ENCODE peak calls at places on chromosome 5, in eight cellular contexts. F is ovary, R is WTC11, K is kidney epithelial cell, G is heart left ventricle, B is RWPE1, N is upper lobe of right lung, H is GM10248. D is an unnamed sample.

GRCh38 chr5:2132497-2132847 is 249.7 kb upstream of the IRX4 start:
- DNase-seq in F (no peak), R (no peak), K (no peak), G (no peak), B (no peak), N (no peak), H (no peak), D (no peak)

GRCh38 chr5:168557389-168557788 is 21.8 kb downstream of the PANK3 start:
- DNase-seq in F (no peak), R (no peak), K (no peak), G (no peak), B (no peak), N (no peak), H (no peak), D (no peak)

GRCh38 chr5:112628219-112628618 is 109.5 kb upstream of the APC start:
- DNase-seq in F (no peak), R (no peak), K (no peak), G (no peak), B (no peak), N (no peak), H (no peak), D (no peak)

GRCh38 chr5:65061974-65062353 is 293.2 kb downstream of the CWC27 start:
- DNase-seq in F (no peak), R (no peak), K (no peak), G (no peak), B (no peak), N (no peak), H (no peak), D (no peak)

GRCh38 chr5:97452646-97453045 is 269.6 kb upstream of the RIOK2 start:
- DNase-seq in F (no peak), R (no peak), K (no peak), G (no peak), B (no peak), N (no peak), H (no peak), D (no peak)

GRCh38 chr5:93497101-93497500 is 83.9 kb downstream of the NR2F1-AS1 start:
- DNase-seq in F (no peak), R (no peak), K (no peak), G (no peak), B (no peak), N (no peak), H (no peak), D (no peak)

GRCh38 chr5:176850371-176851245 is 40.2 kb downstream of the UNC5A start:
- DNase-seq in F (no peak), R (no peak), K (no peak), G (no peak), B (no peak), N (no peak), H (no peak), D (no peak)

GRCh38 chr5:176542135-176542595 is 5.0 kb upstream of the RNF44 start:
- DNase-seq in F (peak; percentile 41), R (peak; percentile 67), K (no peak), G (no peak), B (no peak), N (no peak), H (no peak), D (peak; percentile 61)

GRCh38 chr5:137395011-137395755 is 103.9 kb downstream of the SPOCK1 start:
- DNase-seq in F (no peak), R (no peak), K (peak; percentile 83), G (no peak), B (peak; percentile 53), N (no peak), H (no peak), D (no peak)

GRCh38 chr5:144369001-144369400 is 198.3 kb downstream of the KCTD16 start:
- DNase-seq in F (no peak), R (no peak), K (peak; percentile 69), G (no peak), B (no peak), N (no peak), H (no peak), D (peak; percentile 4)

DNA sequence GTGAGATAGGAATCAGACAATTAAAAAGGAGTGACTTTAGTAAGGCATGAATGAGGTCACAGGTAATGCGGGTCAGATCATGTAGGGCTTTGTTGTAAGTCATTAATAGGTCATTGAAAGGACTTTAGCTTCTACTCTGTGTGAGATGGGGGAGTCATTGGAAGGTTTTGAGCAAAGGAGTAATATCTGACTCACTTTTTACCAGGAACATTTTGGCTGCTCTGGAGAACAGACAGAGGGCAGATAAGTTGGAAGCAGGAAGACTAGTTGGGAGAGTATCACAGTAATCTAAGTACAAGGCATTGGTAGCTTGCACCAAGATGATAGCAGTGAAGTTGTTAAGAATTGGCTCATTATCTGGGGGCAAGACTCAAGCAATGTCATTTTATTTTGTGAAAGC is 37.4 kb downstream of the KIF2A start:
- DNase-seq in F (no peak), R (no peak), K (no peak), G (no peak), B (no peak), N (no peak), H (no peak), D (no peak)
- TF ChIP-seq CTCF in F (no peak), R (no peak), K (no peak), G (no peak), B (no peak), N (no peak), H (no peak), D (no peak)

GRCh38 chr5:132283423-132284043 is 10.7 kb upstream of the SLC22A4 start:
- DNase-seq in F (no peak), R (peak; percentile 44), K (no peak), G (no peak), B (no peak), N (no peak), H (no peak), D (no peak)
- TF ChIP-seq CTCF in F (no peak), R (peak; percentile 46), K (peak; percentile 58), G (peak; percentile 61), B (peak; percentile 30), N (peak; percentile 47), H (no peak), D (peak; percentile 42)

GRCh38 chr5:73027361-73027760 is 71.5 kb downstream of the FCHO2 start:
- DNase-seq in F (no peak), R (no peak), K (no peak), G (no peak), B (no peak), N (no peak), H (no peak), D (no peak)
- TF ChIP-seq CTCF in F (no peak), R (no peak), K (peak; percentile 8), G (no peak), B (peak; percentile 44), N (peak; percentile 12), H (no peak), D (no peak)

GRCh38 chr5:143187495-143187894 is 216.0 kb downstream of the NR3C1 start:
- DNase-seq in F (no peak), R (no peak), K (no peak), G (no peak), B (no peak), N (no peak), H (no peak), D (no peak)
- TF ChIP-seq CTCF in F (no peak), R (no peak), K (no peak), G (no peak), B (no peak), N (no peak), H (no peak), D (no peak)

DNA sequence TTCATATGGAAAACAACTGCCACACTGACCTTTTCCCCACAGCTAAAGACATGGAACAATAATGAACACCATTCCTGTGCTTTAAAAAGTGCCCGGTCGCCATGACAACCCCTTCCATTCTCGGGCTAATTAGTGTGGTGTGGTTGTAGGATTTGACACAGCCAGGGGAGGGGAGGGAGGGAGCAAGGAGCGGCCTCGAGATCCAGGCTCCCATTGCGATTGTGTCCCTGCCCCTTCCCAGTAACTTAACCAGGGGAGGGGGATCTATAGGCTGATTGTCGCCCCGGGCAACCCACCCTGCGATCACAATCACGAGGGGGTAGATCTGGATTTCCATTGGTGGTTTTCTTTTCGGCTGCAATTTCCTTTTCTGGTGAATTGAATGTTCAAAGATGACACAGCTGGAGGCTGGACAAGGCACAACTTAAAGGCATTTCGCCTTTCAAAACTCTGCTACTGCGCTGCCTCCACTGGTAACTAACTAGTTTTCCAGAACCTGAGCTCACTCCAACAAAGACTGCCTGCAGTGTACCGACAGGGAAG is 96.7 kb upstream of the RETREG1 start:
- DNase-seq in F (no peak), R (peak; percentile 53), K (no peak), G (no peak), B (no peak), N (no peak), H (no peak), D (no peak)
- TF ChIP-seq CTCF in F (no peak), R (no peak), K (no peak), G (no peak), B (no peak), N (no peak), H (no peak), D (no peak)

GRCh38 chr5:153623906-153624765 is 133.7 kb downstream of the GRIA1 start:
- DNase-seq in F (no peak), R (no peak), K (no peak), G (no peak), B (no peak), N (no peak), H (no peak), D (no peak)

GRCh38 chr5:153626836-153627235 is 136.4 kb downstream of the GRIA1 start:
- DNase-seq in F (no peak), R (no peak), K (no peak), G (no peak), B (no peak), N (no peak), H (no peak), D (no peak)

GRCh38 chr5:153625826-153626354 is 135.4 kb downstream of the GRIA1 start:
- DNase-seq in F (no peak), R (no peak), K (no peak), G (no peak), B (no peak), N (no peak), H (no peak), D (no peak)

GRCh38 chr5:153619706-153620105 is 129.2 kb downstream of the GRIA1 start:
- DNase-seq in F (no peak), R (no peak), K (no peak), G (no peak), B (peak; percentile 67), N (no peak), H (no peak), D (no peak)

DNA sequence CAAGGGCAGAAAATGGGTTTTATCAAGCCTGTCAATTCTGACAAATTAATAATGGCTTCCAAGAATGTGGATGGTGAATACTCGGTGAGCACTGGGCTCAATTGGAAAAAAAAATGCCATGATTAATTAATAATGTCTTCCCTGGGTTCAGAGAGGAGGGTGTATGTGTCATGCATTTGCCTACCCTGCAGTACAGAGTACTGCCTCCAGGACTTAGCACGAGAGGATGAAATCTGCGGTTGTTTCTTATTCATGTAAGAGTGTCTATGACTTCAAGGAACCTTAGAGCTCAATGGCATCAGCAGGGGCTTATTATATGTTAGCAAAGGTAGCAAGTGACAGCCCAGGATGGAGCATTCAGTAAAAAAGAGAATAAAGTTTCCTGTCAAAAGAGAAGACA is 132.6 kb downstream of the GRIA1 start:
- DNase-seq in F (no peak), R (no peak), K (no peak), G (no peak), B (no peak), N (no peak), H (no peak), D (no peak)
- TF ChIP-seq CTCF in F (no peak), R (no peak), K (no peak), G (no peak), B (no peak), N (no peak), H (no peak), D (no peak)

GRCh38 chr5:127290019-127290945 is at the start of gene MEGF10:
- DNase-seq in F (no peak), R (peak; percentile 82), K (no peak), G (no peak), B (peak; percentile 84), N (peak; percentile 62), H (peak; percentile 61), D (no peak)
- TF ChIP-seq CTCF in F (no peak), R (no peak), K (peak; percentile 83), G (peak; percentile 36), B (peak; percentile 67), N (peak; percentile 47), H (peak; percentile 75), D (peak; percentile 75)

D was measured in GM06990.